ENCODE peak calls at places on chromosomes 1 and 21, in four cellular contexts. S, P, D and U are unnamed samples.

GRCh38 chr21:39137248-39138186 is 45.7 kb downstream of the PSMG1 start:
- DNase-seq in P (no peak), S (no peak), D (no peak), U (no peak)

GRCh38 chr1:219171192-219171935 is 2.3 kb upstream of the LYPLAL1 start:
- DNase-seq in D (no peak), P (no peak), S (no peak), U (no peak)

GRCh38 chr1:202193614-202194327 is at the start of gene LGR6:
- DNase-seq in S (no peak), D (no peak), P (peak; percentile 49), U (no peak)

GRCh38 chr1:10451286-10451685 is 1.5 kb downstream of the CORT start:
- DNase-seq in D (no peak), P (no peak), S (no peak), U (no peak)

GRCh38 chr1:30743584-30744059 is 14.0 kb downstream of the LAPTM5 start:
- DNase-seq in P (peak; percentile 2), S (peak; percentile 78), D (no peak), U (peak; percentile 82)

GRCh38 chr1:246506785-246507639 is at the start of gene SMYD3:
- DNase-seq in P (peak; percentile 93), D (peak; percentile 76), S (peak; percentile 93), U (peak; percentile 94)

GRCh38 chr1:897176-897575 is 26.5 kb upstream of the SAMD11 start:
- DNase-seq in D (no peak), S (no peak), P (no peak), U (no peak)

GRCh38 chr1:89047734-89048133 is 17.3 kb downstream of the GBP1 start:
- DNase-seq in P (no peak), D (no peak), S (no peak), U (no peak)

GRCh38 chr1:63991685-63992084 is 211.7 kb upstream of the UBE2U start:
- DNase-seq in P (no peak), S (no peak), D (no peak), U (no peak)

GRCh38 chr1:30710407-30710806 is 13.0 kb downstream of the MATN1 start:
- DNase-seq in S (no peak), P (no peak), D (no peak), U (no peak)

GRCh38 chr1:156282143-156282478 is 514 bp downstream of the SMG5 start:
- DNase-seq in S (no peak), D (no peak), P (no peak), U (no peak)

GRCh38 chr1:234554478-234555311 is 55.3 kb downstream of the IRF2BP2 start:
- DNase-seq in S (no peak), P (no peak), D (no peak), U (no peak)

GRCh38 chr1:11727119-11727518 is 8.8 kb upstream of the AGTRAP start:
- DNase-seq in P (no peak), S (no peak), D (no peak), U (no peak)

GRCh38 chr1:6935379-6936307 is 150.4 kb downstream of the CAMTA1 start:
- DNase-seq in P (no peak), D (no peak), S (no peak), U (no peak)

GRCh38 chr1:52234014-52234413 is 92.1 kb downstream of the ZFYVE9 start:
- DNase-seq in D (no peak), P (no peak), S (no peak), U (no peak)

GRCh38 chr1:185695299-185695698 is 38.9 kb upstream of the HMCN1 start:
- DNase-seq in D (no peak), S (no peak), P (no peak), U (no peak)
- TF ChIP-seq CTCF in D (no peak), S (no peak), P (no peak), U (no peak)

GRCh38 chr1:186682721-186683120 is 2.5 kb upstream of the PTGS2 start:
- DNase-seq in P (no peak), D (no peak), S (no peak), U (no peak)
- TF ChIP-seq CTCF in P (no peak), D (no peak), S (peak; percentile 28), U (no peak)

DNA sequence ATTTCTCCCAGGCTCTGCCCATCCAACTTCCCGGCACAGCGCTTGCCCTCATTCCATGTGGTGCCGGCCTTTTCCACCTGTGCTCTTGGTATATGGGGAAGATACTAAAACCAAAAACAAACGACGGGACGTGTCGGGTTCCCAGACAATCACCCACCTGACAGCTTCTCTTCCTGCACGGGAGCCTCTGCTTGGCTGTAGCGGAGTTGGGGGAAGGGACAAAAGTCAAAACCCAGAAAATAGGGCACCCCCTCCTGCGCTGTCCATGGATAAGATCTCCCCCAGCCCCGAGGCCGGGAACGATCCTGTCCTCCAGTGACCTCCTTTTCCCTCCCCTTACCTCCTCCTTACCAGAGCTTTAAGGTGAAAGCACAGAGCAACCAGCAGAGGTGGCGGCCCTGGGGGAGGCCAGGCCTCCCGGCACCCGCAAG is 640 bp downstream of the JTB start:
- DNase-seq in S (no peak), P (no peak), D (no peak), U (no peak)
- TF ChIP-seq CTCF in S (no peak), P (no peak), D (no peak), U (no peak)

GRCh38 chr1:192475970-192476369 is 99.6 kb upstream of the RGS1 start:
- DNase-seq in P (no peak), S (no peak), D (no peak), U (no peak)

GRCh38 chr1:192474080-192474683 is 101.4 kb upstream of the RGS1 start:
- DNase-seq in S (peak; percentile 41), P (no peak), D (no peak), U (peak; percentile 35)

GRCh38 chr1:192475329-192475728 is 100.2 kb upstream of the RGS1 start:
- DNase-seq in S (no peak), D (no peak), P (no peak), U (no peak)

GRCh38 chr1:192476802-192477298 is 98.7 kb upstream of the RGS1 start:
- DNase-seq in P (no peak), D (no peak), S (no peak), U (peak; percentile 10)

DNA sequence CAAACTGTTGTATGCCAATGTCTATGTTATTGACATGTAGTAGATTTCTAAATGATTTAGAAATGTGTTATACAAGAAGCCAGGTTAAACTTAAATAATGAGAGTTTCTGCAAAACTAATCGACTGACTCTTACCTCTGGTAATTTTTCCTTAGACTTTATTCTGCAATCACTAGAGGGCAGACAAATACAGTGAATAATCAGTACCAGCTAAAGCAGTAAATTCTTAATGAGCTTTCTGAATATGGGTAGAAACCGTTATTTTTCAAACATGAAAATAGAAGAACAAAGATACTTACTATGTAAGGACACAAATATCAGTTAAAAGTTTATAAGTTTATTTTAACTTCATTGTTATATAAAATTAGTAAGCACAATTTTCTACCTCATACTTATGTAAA is 97.9 kb upstream of the RGS1 start:
- DNase-seq in D (no peak), P (no peak), S (peak; percentile 36), U (peak; percentile 41)
- TF ChIP-seq CTCF in D (peak; percentile 65), P (no peak), S (peak; percentile 53), U (peak; percentile 27)

DNA sequence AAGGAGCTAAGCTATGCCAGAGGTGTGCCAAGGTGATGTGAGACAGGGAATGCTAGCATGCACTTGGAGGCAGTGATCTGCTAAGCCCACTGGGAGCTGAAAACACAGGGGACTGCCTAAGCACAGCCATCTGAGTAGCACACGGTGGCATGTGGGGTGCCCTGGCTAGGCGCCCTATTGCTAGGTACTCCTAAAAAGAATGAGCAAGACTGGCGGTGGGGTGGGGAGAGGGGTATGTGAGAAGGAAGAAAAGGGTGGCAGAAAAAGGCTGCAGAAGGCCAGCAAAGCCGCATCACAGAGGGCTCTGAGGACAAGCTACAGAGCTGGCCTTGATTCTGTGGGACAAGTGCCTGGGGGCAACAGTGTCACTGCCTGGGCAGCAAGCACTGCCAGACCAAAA is 23.9 kb downstream of the PARP1 start:
- DNase-seq in P (no peak), S (no peak), D (no peak), U (no peak)
- TF ChIP-seq CTCF in P (no peak), S (no peak), D (no peak), U (no peak)

GRCh38 chr1:21539933-21540332 is 30.7 kb downstream of the ALPL start:
- DNase-seq in D (no peak), S (no peak), P (no peak), U (no peak)
- TF ChIP-seq CTCF in D (peak; percentile 22), S (no peak), P (no peak), U (no peak)

DNA sequence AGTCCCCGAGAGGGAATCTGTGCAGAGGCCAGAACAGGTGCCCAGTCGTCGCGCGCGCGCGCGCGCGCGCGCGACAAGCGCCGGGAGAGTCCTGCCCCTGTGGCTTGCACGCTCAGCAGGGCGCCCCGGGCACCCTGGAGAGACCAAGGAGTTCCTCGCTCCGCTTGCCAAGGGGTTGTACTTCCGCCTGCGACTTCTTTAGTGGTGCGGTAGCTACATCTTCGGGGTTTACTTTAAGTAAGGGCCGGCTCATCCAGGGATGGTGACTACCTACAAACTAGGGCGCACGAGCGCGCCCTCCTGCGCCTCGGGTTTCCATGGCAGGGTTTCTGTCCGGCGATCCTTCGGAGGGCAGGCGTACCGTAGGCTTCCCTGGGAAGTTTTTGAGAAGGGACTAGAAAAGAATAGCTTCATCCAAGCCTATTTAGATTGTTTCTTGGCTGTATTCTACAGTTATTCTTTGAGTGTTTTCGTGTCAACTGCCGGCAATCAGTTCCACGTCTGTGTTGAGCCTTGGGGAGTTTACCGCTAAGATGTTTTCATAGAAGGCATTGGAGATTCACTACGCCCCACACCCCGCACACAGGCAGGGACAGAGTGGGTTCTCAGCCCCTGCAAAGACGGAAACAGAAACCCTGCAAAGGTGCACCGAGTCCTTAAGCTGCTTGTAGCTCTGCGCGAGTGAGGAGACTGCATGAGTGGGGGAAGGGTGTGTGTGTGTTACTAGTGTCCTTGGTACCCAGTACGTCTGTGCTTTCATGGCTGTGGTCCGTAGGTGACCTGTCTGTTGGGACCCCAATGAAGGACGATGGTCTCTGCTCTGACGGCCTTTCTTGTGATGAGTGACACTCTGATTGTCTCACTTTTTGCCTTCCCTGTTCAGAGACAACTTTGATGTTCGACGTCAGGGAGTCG is 1.7 kb downstream of the LHX4 start:
- DNase-seq in S (peak; percentile 70), D (no peak), P (no peak), U (no peak)
- TF ChIP-seq CTCF in S (no peak), D (no peak), P (no peak), U (no peak)

GRCh38 chr21:34092241-34092921 is 19.0 kb downstream of the MRPS6 start:
- DNase-seq in D (no peak), P (no peak), S (no peak), U (no peak)

GRCh38 chr21:34091032-34091431 is 17.7 kb downstream of the MRPS6 start:
- DNase-seq in D (no peak), P (no peak), S (no peak), U (no peak)

GRCh38 chr21:34088752-34089151 is 15.4 kb downstream of the MRPS6 start:
- DNase-seq in P (no peak), D (no peak), S (no peak), U (no peak)

GRCh38 chr21:34093083-34093482 is 19.7 kb downstream of the MRPS6 start:
- DNase-seq in D (no peak), P (no peak), S (no peak), U (no peak)

GRCh38 chr21:34091607-34092006 is 18.2 kb downstream of the MRPS6 start:
- DNase-seq in P (no peak), D (no peak), S (no peak), U (no peak)
- TF ChIP-seq CTCF in P (no peak), D (peak; percentile 53), S (peak; percentile 33), U (no peak)